ENCODE peak calls at places on chromosomes 1 and 21, in ten cellular contexts. One of them, this sample, is unnamed.

GRCh38 chr1:21814241-21814918 is 2.3 kb downstream of the LDLRAD2 start:
- DNase-seq in esophagus muscularis mucosa: no peak
- DNase-seq in body of pancreas: no peak
- DNase-seq in CD8-positive, alpha-beta memory T cell: peak
- DNase-seq in CD8-positive, alpha-beta T cell: peak
- DNase-seq in A673: no peak
- DNase-seq in AG04450: no peak
- DNase-seq in SK-N-SH: peak
- DNase-seq in SK-N-MC: no peak
- DNase-seq in right cardiac atrium: peak
- DNase-seq in this sample: peak

GRCh38 chr1:228340686-228341449 is 65.8 kb downstream of the TRIM11 start:
- DNase-seq in CD8-positive, alpha-beta T cell: no peak
- DNase-seq in A673: peak
- DNase-seq in SK-N-MC: no peak
- DNase-seq in esophagus muscularis mucosa: no peak
- DNase-seq in body of pancreas: peak
- DNase-seq in SK-N-SH: peak
- DNase-seq in right cardiac atrium: peak
- DNase-seq in AG04450: no peak
- DNase-seq in CD8-positive, alpha-beta memory T cell: no peak
- DNase-seq in this sample: no peak

GRCh38 chr1:203765029-203765837 is at the start of gene LAX1:
- DNase-seq in AG04450: no peak
- DNase-seq in SK-N-MC: no peak
- DNase-seq in body of pancreas: no peak
- DNase-seq in A673: no peak
- DNase-seq in CD8-positive, alpha-beta memory T cell: peak
- DNase-seq in right cardiac atrium: no peak
- DNase-seq in CD8-positive, alpha-beta T cell: peak
- DNase-seq in SK-N-SH: no peak
- DNase-seq in esophagus muscularis mucosa: no peak
- DNase-seq in this sample: peak

GRCh38 chr1:61076728-61077675 is 5.4 kb upstream of the NFIA start:
- DNase-seq in esophagus muscularis mucosa: peak
- DNase-seq in AG04450: peak
- DNase-seq in right cardiac atrium: peak
- DNase-seq in A673: peak
- DNase-seq in CD8-positive, alpha-beta T cell: peak
- DNase-seq in body of pancreas: peak
- DNase-seq in CD8-positive, alpha-beta memory T cell: peak
- DNase-seq in SK-N-MC: no peak
- DNase-seq in SK-N-SH: peak
- DNase-seq in this sample: peak

GRCh38 chr1:42747125-42747524 is 7.1 kb upstream of the CLDN19 start:
- DNase-seq in SK-N-MC: no peak
- DNase-seq in CD8-positive, alpha-beta T cell: peak
- DNase-seq in SK-N-SH: peak
- DNase-seq in A673: peak
- DNase-seq in AG04450: no peak
- DNase-seq in esophagus muscularis mucosa: no peak
- DNase-seq in body of pancreas: peak
- DNase-seq in right cardiac atrium: peak
- DNase-seq in CD8-positive, alpha-beta memory T cell: peak
- DNase-seq in this sample: peak

GRCh38 chr1:15153842-15154479 is 414 bp downstream of the TMEM51 start:
- DNase-seq in CD8-positive, alpha-beta memory T cell: no peak
- DNase-seq in A673: peak
- DNase-seq in SK-N-SH: peak
- DNase-seq in right cardiac atrium: peak
- DNase-seq in esophagus muscularis mucosa: no peak
- DNase-seq in SK-N-MC: no peak
- DNase-seq in CD8-positive, alpha-beta T cell: no peak
- DNase-seq in body of pancreas: peak
- DNase-seq in AG04450: no peak
- DNase-seq in this sample: peak

GRCh38 chr1:206513312-206514111 is 6.2 kb downstream of the RASSF5 start:
- DNase-seq in body of pancreas: peak
- DNase-seq in AG04450: peak
- DNase-seq in SK-N-MC: no peak
- DNase-seq in SK-N-SH: no peak
- DNase-seq in CD8-positive, alpha-beta T cell: no peak
- DNase-seq in right cardiac atrium: peak
- DNase-seq in A673: no peak
- DNase-seq in CD8-positive, alpha-beta memory T cell: no peak
- DNase-seq in esophagus muscularis mucosa: no peak
- DNase-seq in this sample: no peak

GRCh38 chr1:99069146-99069545 is 64.5 kb upstream of the PLPPR5 start:
- DNase-seq in right cardiac atrium: no peak
- DNase-seq in esophagus muscularis mucosa: no peak
- DNase-seq in A673: no peak
- DNase-seq in AG04450: no peak
- DNase-seq in SK-N-MC: no peak
- DNase-seq in SK-N-SH: no peak
- DNase-seq in CD8-positive, alpha-beta memory T cell: no peak
- DNase-seq in CD8-positive, alpha-beta T cell: no peak
- DNase-seq in body of pancreas: no peak
- DNase-seq in this sample: no peak

GRCh38 chr1:82560566-82560965 is 759.8 kb downstream of the ADGRL2 start:
- DNase-seq in body of pancreas: no peak
- DNase-seq in AG04450: no peak
- DNase-seq in CD8-positive, alpha-beta T cell: no peak
- DNase-seq in A673: no peak
- DNase-seq in esophagus muscularis mucosa: no peak
- DNase-seq in SK-N-SH: no peak
- DNase-seq in SK-N-MC: no peak
- DNase-seq in right cardiac atrium: no peak
- DNase-seq in CD8-positive, alpha-beta memory T cell: no peak
- DNase-seq in this sample: no peak

GRCh38 chr1:82564338-82564737 is 763.6 kb downstream of the ADGRL2 start:
- DNase-seq in A673: no peak
- DNase-seq in CD8-positive, alpha-beta T cell: no peak
- DNase-seq in AG04450: no peak
- DNase-seq in CD8-positive, alpha-beta memory T cell: no peak
- DNase-seq in right cardiac atrium: no peak
- DNase-seq in SK-N-SH: no peak
- DNase-seq in body of pancreas: no peak
- DNase-seq in esophagus muscularis mucosa: no peak
- DNase-seq in SK-N-MC: no peak
- DNase-seq in this sample: no peak

GRCh38 chr1:82565546-82565945 is 764.8 kb downstream of the ADGRL2 start:
- DNase-seq in A673: peak
- DNase-seq in CD8-positive, alpha-beta T cell: no peak
- DNase-seq in CD8-positive, alpha-beta memory T cell: no peak
- DNase-seq in SK-N-SH: no peak
- DNase-seq in body of pancreas: peak
- DNase-seq in SK-N-MC: no peak
- DNase-seq in right cardiac atrium: no peak
- DNase-seq in esophagus muscularis mucosa: no peak
- DNase-seq in AG04450: no peak
- DNase-seq in this sample: no peak

GRCh38 chr1:82565146-82565545 is 764.4 kb downstream of the ADGRL2 start:
- DNase-seq in CD8-positive, alpha-beta memory T cell: no peak
- DNase-seq in CD8-positive, alpha-beta T cell: no peak
- DNase-seq in A673: peak
- DNase-seq in SK-N-SH: no peak
- DNase-seq in AG04450: no peak
- DNase-seq in esophagus muscularis mucosa: no peak
- DNase-seq in right cardiac atrium: no peak
- DNase-seq in SK-N-MC: no peak
- DNase-seq in body of pancreas: no peak
- DNase-seq in this sample: no peak

DNA sequence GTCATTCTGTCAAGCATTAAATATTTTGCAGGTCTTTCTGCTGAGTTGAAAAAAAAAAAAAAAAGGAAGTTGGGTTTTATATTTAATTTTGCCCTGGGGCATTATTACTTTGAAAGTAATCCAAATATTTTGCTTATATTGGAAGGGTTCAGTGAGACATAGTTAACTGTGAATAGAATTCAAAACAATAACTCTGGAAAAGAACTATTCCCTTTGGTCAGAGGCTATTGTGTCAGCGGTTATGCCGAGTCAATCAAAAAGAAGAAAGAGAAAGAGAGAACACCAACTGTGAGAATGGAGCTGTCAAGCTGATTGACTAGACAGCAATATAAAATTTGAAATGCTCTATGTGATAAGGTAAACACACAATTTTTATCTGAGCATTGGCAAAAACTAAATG is 761.7 kb downstream of the ADGRL2 start:
- DNase-seq in right cardiac atrium: no peak
- DNase-seq in SK-N-SH: no peak
- DNase-seq in SK-N-MC: no peak
- DNase-seq in CD8-positive, alpha-beta memory T cell: no peak
- DNase-seq in body of pancreas: no peak
- DNase-seq in AG04450: no peak
- DNase-seq in CD8-positive, alpha-beta T cell: no peak
- DNase-seq in esophagus muscularis mucosa: no peak
- DNase-seq in A673: no peak
- DNase-seq in this sample: no peak
- H3K27ac ChIP-seq in right cardiac atrium: no peak
- H3K27ac ChIP-seq in SK-N-SH: no peak
- H3K27ac ChIP-seq in SK-N-MC: no peak
- H3K27ac ChIP-seq in CD8-positive, alpha-beta memory T cell: no peak
- H3K27ac ChIP-seq in body of pancreas: no peak
- H3K27ac ChIP-seq in AG04450: no peak
- H3K27ac ChIP-seq in CD8-positive, alpha-beta T cell: no peak
- H3K27ac ChIP-seq in esophagus muscularis mucosa: no peak
- H3K27ac ChIP-seq in A673: no peak
- H3K27ac ChIP-seq in this sample: no peak

GRCh38 chr1:1599919-1600860 is at the start of gene FNDC10:
- DNase-seq in SK-N-MC: no peak
- DNase-seq in esophagus muscularis mucosa: no peak
- DNase-seq in AG04450: no peak
- DNase-seq in body of pancreas: peak
- DNase-seq in CD8-positive, alpha-beta T cell: peak
- DNase-seq in right cardiac atrium: no peak
- DNase-seq in SK-N-SH: peak
- DNase-seq in A673: no peak
- DNase-seq in CD8-positive, alpha-beta memory T cell: no peak
- DNase-seq in this sample: no peak
- H3K4me3 ChIP-seq in SK-N-MC: peak
- H3K4me3 ChIP-seq in esophagus muscularis mucosa: peak
- H3K4me3 ChIP-seq in AG04450: peak
- H3K4me3 ChIP-seq in body of pancreas: no peak
- H3K4me3 ChIP-seq in CD8-positive, alpha-beta T cell: no peak
- H3K4me3 ChIP-seq in right cardiac atrium: peak
- H3K4me3 ChIP-seq in SK-N-SH: peak
- H3K4me3 ChIP-seq in A673: peak
- H3K4me3 ChIP-seq in CD8-positive, alpha-beta memory T cell: no peak
- H3K4me3 ChIP-seq in this sample: no peak

DNA sequence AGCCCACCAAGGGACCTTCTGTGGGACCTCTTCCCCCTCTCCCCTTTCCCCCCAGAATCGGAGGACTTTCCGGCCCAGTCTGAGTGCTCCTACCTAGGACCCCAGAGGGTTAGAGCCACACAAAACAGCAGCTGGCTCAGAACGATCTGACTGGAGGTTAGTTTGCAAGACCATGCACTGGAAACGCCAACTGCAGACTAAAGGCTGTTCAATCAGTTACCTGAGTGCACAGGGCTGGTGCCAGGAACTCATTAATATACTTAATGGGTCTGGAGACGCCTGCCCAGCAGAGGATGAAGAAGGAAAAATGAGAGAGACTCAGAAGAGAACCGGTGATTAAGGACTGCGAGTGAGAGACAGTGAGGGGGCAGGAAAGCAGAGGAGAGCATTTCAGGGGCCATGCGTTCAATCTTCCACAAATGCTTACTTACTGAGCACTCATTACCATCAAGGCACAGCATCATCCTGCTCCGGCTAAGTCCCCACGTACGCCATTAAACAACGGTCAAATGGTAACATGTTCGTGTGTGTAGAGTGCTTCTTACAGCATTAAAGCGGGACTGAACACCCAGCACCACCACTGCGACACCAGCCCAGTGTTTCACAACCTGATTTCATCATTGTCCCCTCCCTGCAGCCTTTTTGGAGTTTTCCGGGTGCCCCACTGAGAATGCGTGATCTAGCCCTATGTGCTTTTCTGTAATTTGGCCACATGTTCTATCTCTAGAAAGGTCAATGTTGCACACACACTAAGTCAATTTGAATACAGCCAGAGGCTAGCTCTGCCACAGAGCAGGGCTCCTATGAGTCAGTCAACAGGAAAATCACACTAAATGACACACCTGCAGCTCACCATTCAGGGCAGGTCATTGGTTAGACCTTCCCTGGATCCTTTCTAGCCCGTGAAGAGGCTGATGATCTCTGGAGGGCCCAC is 7.6 kb downstream of the ENO1 start:
- DNase-seq in SK-N-SH: no peak
- DNase-seq in CD8-positive, alpha-beta T cell: no peak
- DNase-seq in right cardiac atrium: no peak
- DNase-seq in AG04450: no peak
- DNase-seq in esophagus muscularis mucosa: no peak
- DNase-seq in A673: no peak
- DNase-seq in CD8-positive, alpha-beta memory T cell: no peak
- DNase-seq in body of pancreas: no peak
- DNase-seq in SK-N-MC: no peak
- DNase-seq in this sample: no peak
- H3K27ac ChIP-seq in SK-N-SH: no peak
- H3K27ac ChIP-seq in CD8-positive, alpha-beta T cell: no peak
- H3K27ac ChIP-seq in right cardiac atrium: no peak
- H3K27ac ChIP-seq in AG04450: no peak
- H3K27ac ChIP-seq in esophagus muscularis mucosa: no peak
- H3K27ac ChIP-seq in A673: peak
- H3K27ac ChIP-seq in CD8-positive, alpha-beta memory T cell: no peak
- H3K27ac ChIP-seq in body of pancreas: no peak
- H3K27ac ChIP-seq in SK-N-MC: peak
- H3K27ac ChIP-seq in this sample: no peak

GRCh38 chr1:159798893-159799292 is 3.3 kb upstream of the FCRL6 start:
- DNase-seq in SK-N-SH: peak
- DNase-seq in CD8-positive, alpha-beta T cell: peak
- DNase-seq in CD8-positive, alpha-beta memory T cell: peak
- DNase-seq in esophagus muscularis mucosa: no peak
- DNase-seq in right cardiac atrium: peak
- DNase-seq in A673: peak
- DNase-seq in SK-N-MC: peak
- DNase-seq in AG04450: peak
- DNase-seq in body of pancreas: peak
- DNase-seq in this sample: peak
- H3K4me3 ChIP-seq in SK-N-SH: no peak
- H3K4me3 ChIP-seq in CD8-positive, alpha-beta T cell: no peak
- H3K4me3 ChIP-seq in CD8-positive, alpha-beta memory T cell: no peak
- H3K4me3 ChIP-seq in esophagus muscularis mucosa: no peak
- H3K4me3 ChIP-seq in right cardiac atrium: no peak
- H3K4me3 ChIP-seq in A673: no peak
- H3K4me3 ChIP-seq in SK-N-MC: no peak
- H3K4me3 ChIP-seq in AG04450: no peak
- H3K4me3 ChIP-seq in body of pancreas: no peak
- H3K4me3 ChIP-seq in this sample: no peak

DNA sequence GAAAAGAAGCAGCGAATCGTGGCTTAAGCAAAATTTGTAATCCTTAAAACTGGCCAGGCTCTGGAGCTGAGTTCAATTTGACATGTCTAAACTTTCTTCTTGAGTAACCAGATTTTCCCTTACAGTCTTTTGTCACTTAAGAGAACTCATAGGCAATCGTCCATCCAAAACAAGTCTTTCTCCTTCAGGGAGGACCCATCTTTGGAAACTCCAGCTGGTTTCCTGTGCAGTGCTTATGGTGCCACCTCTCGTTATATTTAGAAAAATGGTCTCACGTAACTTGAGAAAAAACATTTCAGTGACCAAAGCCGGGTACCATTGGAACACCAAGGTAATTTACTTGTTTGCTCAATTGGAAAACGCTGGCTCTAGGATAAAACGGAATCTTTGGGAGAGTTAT is 1.9 kb upstream of the PTTG1IP start:
- DNase-seq in right cardiac atrium: no peak
- DNase-seq in body of pancreas: no peak
- DNase-seq in esophagus muscularis mucosa: no peak
- DNase-seq in CD8-positive, alpha-beta memory T cell: no peak
- DNase-seq in AG04450: no peak
- DNase-seq in SK-N-MC: no peak
- DNase-seq in SK-N-SH: no peak
- DNase-seq in A673: peak
- DNase-seq in CD8-positive, alpha-beta T cell: no peak
- DNase-seq in this sample: peak
- H3K27ac ChIP-seq in right cardiac atrium: peak
- H3K27ac ChIP-seq in body of pancreas: no peak
- H3K27ac ChIP-seq in esophagus muscularis mucosa: peak
- H3K27ac ChIP-seq in CD8-positive, alpha-beta memory T cell: no peak
- H3K27ac ChIP-seq in AG04450: no peak
- H3K27ac ChIP-seq in SK-N-MC: peak
- H3K27ac ChIP-seq in SK-N-SH: no peak
- H3K27ac ChIP-seq in A673: peak
- H3K27ac ChIP-seq in CD8-positive, alpha-beta T cell: peak
- H3K27ac ChIP-seq in this sample: peak